ENCODE peak calls at places on chromosomes 5 and 9, in nine cellular contexts. J, N, Y, Z, U, H, W, K and S are unnamed samples.

GRCh38 chr5:54063817-54064216 is 246.6 kb downstream of the ARL15 start:
- DNase-seq in J (no peak), N (no peak), Y (no peak), Z (no peak), U (no peak), H (no peak), W (no peak), K (no peak), S (peak; percentile 53)

GRCh38 chr9:18379073-18379811 is 94.7 kb upstream of the ADAMTSL1 start:
- DNase-seq in J (no peak), N (no peak), Y (no peak), Z (no peak), U (no peak), H (no peak), W (no peak), K (no peak), S (peak; percentile 60)

GRCh38 chr5:107381189-107381856 is 289.4 kb downstream of the EFNA5 start:
- DNase-seq in J (no peak), N (no peak), Y (no peak), Z (peak; percentile 43), U (no peak), H (no peak), W (no peak), K (peak; percentile 55), S (no peak)

GRCh38 chr9:93091453-93092081 is 4.5 kb upstream of the CARD19 start:
- DNase-seq in J (no peak), N (peak; percentile 59), Y (peak; percentile 90), Z (no peak), U (no peak), H (no peak), W (peak; percentile 53), K (no peak), S (no peak)

GRCh38 chr5:107466233-107466769 is 204.4 kb downstream of the EFNA5 start:
- DNase-seq in J (no peak), N (no peak), Y (peak; percentile 85), Z (no peak), U (no peak), H (no peak), W (no peak), K (no peak), S (no peak)

GRCh38 chr5:172573115-172573882 is 67.8 kb upstream of the NEURL1B start:
- DNase-seq in J (no peak), N (no peak), Y (no peak), Z (no peak), U (no peak), H (no peak), W (no peak), K (no peak), S (no peak)

GRCh38 chr5:53368516-53368915 is 111.9 kb upstream of the FST start:
- DNase-seq in J (no peak), N (no peak), Y (no peak), Z (no peak), U (no peak), H (no peak), W (no peak), K (no peak), S (no peak)

GRCh38 chr5:141876628-141877477 is 1.4 kb downstream of the PCDH1 start:
- DNase-seq in J (no peak), N (peak; percentile 74), Y (peak; percentile 68), Z (no peak), U (no peak), H (no peak), W (no peak), K (peak; percentile 22), S (no peak)

GRCh38 chr9:26058111-26058895 is 380.1 kb upstream of the TUSC1 start:
- DNase-seq in J (no peak), N (no peak), Y (no peak), Z (no peak), U (no peak), H (no peak), W (no peak), K (no peak), S (no peak)

GRCh38 chr5:110751902-110752762 is 13.3 kb downstream of the SLC25A46 start:
- DNase-seq in J (no peak), N (no peak), Y (no peak), Z (peak; percentile 13), U (no peak), H (no peak), W (no peak), K (no peak), S (no peak)

GRCh38 chr9:20728493-20729220 is 44.6 kb downstream of the FOCAD start:
- DNase-seq in J (no peak), N (no peak), Y (no peak), Z (no peak), U (no peak), H (no peak), W (no peak), K (no peak), S (no peak)

GRCh38 chr5:9361835-9362234 is 184.0 kb downstream of the SEMA5A start:
- DNase-seq in J (no peak), N (no peak), Y (peak; percentile 89), Z (peak; percentile 72), U (peak; percentile 7), H (peak; percentile 79), W (no peak), K (no peak), S (no peak)